ENCODE peak calls at places on chromosomes 6 and 20, in four cellular contexts. B is cardiac fibroblast, I is lower leg skin, S is breast epithelium. K is an unnamed sample.

GRCh38 chr6:107479089-107479690 is 10.7 kb upstream of the SOBP start:
- DNase-seq in B (no peak), I (no peak), S (no peak), K (no peak)

GRCh38 chr6:42030585-42031506 is 19.5 kb upstream of the TAF8 start:
- DNase-seq in B (peak), I (no peak), S (no peak), K (no peak)

GRCh38 chr6:166168616-166169548 is 1.2 kb upstream of the TBXT start:
- DNase-seq in B (peak), I (no peak), S (no peak), K (no peak)

GRCh38 chr6:112571886-112572285 is 224.8 kb downstream of the RFPL4B start:
- DNase-seq in B (peak), I (no peak), S (no peak), K (no peak)

GRCh38 chr6:130033999-130034814 is 15.8 kb downstream of the L3MBTL3 start:
- DNase-seq in B (peak), I (no peak), S (no peak), K (no peak)

GRCh38 chr6:117465691-117466090 is 16.8 kb upstream of the DCBLD1 start:
- DNase-seq in B (no peak), I (no peak), S (no peak), K (no peak)

GRCh38 chr6:14748679-14749078 is 497.2 kb upstream of the JARID2 start:
- DNase-seq in B (no peak), I (no peak), S (no peak), K (no peak)

GRCh38 chr20:60340232-60340631 is 382.0 kb downstream of the CDH26 start:
- DNase-seq in B (no peak), I (no peak), S (no peak), K (no peak)

GRCh38 chr6:113694278-113695077 is 162.7 kb upstream of the MARCKS start:
- DNase-seq in B (peak), I (no peak), S (no peak), K (no peak)

GRCh38 chr6:146543211-146543939 is at the start of gene RAB32:
- DNase-seq in B (peak), I (peak), S (peak), K (peak)

GRCh38 chr6:16318953-16319720 is 80.8 kb downstream of the GMPR start:
- DNase-seq in B (no peak), I (no peak), S (no peak), K (no peak)
- H3K4me3 ChIP-seq in B (no peak), I (no peak), S (no peak), K (no peak)

GRCh38 chr6:75609639-75610590 is 8.2 kb downstream of the SENP6 start:
- DNase-seq in B (no peak), I (no peak), S (no peak), K (no peak)

GRCh38 chr6:75611011-75611701 is 9.5 kb downstream of the SENP6 start:
- DNase-seq in B (no peak), I (no peak), S (no peak), K (no peak)

GRCh38 chr6:75612434-75612833 is 10.8 kb downstream of the SENP6 start:
- DNase-seq in B (no peak), I (no peak), S (no peak), K (no peak)

GRCh38 chr6:75612921-75613534 is 11.3 kb downstream of the SENP6 start:
- DNase-seq in B (no peak), I (no peak), S (no peak), K (no peak)

DNA sequence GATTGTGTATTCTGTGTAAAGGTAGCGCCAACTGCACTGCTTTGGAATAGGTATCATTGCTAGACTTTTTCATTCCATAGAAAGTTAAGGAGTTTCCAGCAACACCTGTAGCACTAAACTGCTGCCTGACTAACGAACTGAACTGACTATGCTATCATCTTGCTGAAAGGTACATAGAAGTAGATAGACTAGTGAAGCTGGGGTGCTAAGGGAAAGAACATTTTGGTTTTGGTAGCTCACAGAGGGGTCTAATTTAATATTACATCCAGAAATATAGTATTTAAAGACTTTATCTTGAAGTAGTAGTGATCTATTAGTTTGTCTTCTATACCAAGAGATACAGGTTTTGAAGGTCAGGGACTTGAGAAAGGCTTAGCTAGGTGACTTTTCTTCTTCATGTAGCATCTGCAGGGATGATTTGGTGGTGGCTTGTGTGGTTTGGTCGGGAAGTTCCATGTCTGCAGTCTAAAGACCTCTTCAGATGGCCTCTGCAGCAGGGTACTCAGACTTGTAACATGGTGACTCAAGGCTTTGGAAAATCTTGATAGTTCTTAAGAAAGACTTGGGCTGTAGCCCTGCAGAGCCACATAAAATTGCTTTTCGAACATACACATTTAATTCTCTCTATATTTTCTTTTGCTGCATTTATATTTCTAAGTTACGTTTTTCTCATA is 10.2 kb downstream of the SENP6 start:
- DNase-seq in B (no peak), I (no peak), S (no peak), K (no peak)
- H3K4me3 ChIP-seq in B (no peak), I (no peak), S (no peak), K (no peak)

GRCh38 chr6:21033575-21034026 is 499.3 kb downstream of the CDKAL1 start:
- DNase-seq in B (peak), I (peak), S (peak), K (no peak)
- H3K4me3 ChIP-seq in B (no peak), I (no peak), S (peak), K (no peak)

DNA sequence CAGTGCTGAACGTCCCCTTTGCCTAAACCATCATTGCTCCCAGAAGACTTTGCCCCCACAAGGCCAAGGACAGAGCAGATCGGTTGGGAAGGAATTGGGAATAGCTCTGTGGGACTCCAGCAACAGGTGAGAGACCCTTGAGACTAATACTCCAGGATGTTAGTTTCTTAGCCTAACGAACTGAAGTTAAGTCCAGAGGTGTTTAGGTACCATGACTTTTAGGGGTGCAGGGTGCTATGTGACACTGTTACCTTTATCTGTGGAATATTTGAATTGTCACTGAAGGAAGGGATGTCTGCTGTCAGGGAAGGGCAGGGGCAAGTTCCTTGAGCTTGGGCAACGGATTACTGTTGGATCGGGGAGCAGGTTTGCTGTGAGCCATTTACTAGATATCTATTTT is 1.9 kb downstream of the BLCAP start:
- DNase-seq in B (no peak), I (peak), S (no peak), K (no peak)
- H3K4me3 ChIP-seq in B (peak), I (no peak), S (peak), K (peak)

GRCh38 chr6:33319939-33320314 is 2.4 kb upstream of the ZBTB22 start:
- DNase-seq in B (no peak), I (no peak), S (no peak), K (no peak)

GRCh38 chr6:33321227-33321626 is 3.7 kb upstream of the ZBTB22 start:
- DNase-seq in B (no peak), I (no peak), S (no peak), K (no peak)

GRCh38 chr6:33320315-33321181 is 3.0 kb upstream of the ZBTB22 start:
- DNase-seq in B (peak), I (no peak), S (peak), K (no peak)

GRCh38 chr6:33323623-33323948 is 6.0 kb upstream of the ZBTB22 start:
- DNase-seq in B (no peak), I (no peak), S (no peak), K (no peak)

DNA sequence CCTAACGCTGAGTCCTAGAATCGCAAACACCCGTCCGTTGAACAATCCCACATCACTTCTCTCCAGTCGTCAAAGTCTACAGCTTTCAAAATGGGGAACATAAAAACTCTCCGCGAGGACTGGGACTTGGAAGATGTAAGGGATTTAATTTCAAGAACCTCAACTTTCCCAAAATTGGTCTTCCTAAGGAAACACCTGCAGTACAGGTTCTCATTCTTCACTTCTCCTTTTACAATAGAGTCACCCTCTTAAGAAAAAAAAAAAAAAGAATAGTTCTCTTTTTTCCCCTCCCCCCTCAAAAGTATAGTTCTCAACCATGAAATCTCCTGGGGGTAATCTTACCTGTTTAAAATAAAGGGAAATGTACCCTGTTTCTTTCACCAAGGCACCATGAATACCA is 6.6 kb upstream of the ZBTB22 start:
- DNase-seq in B (no peak), I (no peak), S (no peak), K (no peak)
- H3K4me3 ChIP-seq in B (no peak), I (no peak), S (peak), K (peak)

DNA sequence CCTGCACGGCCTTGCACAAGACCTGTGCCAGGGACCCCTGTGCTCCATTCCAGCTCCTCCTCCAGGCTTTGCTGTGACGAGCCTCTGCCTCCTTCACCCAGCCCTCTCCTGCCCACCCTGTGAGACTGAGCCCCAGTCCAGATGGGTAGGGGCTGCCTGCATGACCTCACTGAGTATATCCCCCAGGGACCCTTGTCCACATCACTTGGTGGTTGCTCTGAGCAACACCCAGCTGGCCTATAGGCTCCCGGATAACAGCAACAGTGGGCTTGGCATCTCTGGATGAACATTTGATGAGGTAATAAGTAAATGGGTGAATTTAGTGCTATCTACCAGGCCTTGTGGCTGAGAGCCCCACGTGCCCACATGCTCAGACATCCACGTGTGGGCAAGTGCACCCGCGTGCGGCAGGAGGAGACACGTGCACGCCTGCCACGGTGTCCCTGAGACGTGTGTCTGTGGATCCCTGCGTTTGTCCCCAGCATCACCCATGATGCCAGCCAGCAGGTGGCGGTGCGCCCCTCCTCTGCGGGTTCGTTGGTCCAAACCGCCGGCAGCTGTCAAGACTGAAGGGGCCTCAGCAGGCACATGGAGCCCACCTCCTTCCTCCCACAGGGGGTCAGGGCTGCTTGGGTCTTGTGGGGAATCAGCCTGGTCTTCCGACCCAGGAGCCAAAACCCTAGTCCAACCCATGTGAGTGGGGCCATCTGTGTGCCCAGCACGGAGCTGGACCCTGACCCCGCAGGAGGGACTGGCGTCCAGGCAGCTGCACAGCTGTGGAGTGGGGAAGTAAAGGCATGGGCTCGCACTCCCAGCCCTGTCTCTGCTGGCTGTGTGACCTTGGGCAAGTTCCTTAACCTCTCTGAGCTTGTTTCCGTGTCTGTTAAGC is 45.9 kb downstream of the FGD2 start:
- DNase-seq in B (peak), I (peak), S (peak), K (peak)
- H3K4me3 ChIP-seq in B (no peak), I (no peak), S (peak), K (no peak)

GRCh38 chr20:1467355-1468116 is 887 bp upstream of the NSFL1C start:
- DNase-seq in B (no peak), I (no peak), S (peak), K (no peak)
- H3K4me3 ChIP-seq in B (no peak), I (no peak), S (peak), K (no peak)

DNA sequence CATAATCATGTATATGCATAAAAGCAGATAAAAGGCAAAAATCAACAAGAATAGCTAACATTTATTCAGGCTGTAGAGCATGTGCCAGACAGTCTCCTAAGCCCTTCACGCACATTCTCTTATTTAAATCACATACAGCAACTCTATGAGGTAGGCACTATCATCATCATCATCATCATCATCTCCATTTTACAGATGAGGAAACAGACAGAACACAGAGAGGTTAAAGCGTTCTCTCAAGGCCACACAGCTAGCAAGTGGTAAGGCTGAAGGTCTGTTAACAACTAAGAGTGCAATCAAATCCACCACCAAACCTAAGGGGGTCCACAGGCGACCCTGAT is 857 bp upstream of the PLEKHG1 start:
- DNase-seq in B (no peak), I (no peak), S (no peak), K (no peak)
- H3K4me3 ChIP-seq in B (no peak), I (no peak), S (peak), K (no peak)

GRCh38 chr20:51492167-51493092 is 50.1 kb downstream of the NFATC2 start:
- DNase-seq in B (peak), I (peak), S (no peak), K (no peak)
- H3K4me3 ChIP-seq in B (no peak), I (no peak), S (peak), K (peak)